ENCODE peak calls at places on chromosomes 11 and 22, in eight cellular contexts. One of them, this sample, is unnamed.

GRCh38 chr22:31084811-31085492 is 3.8 kb downstream of the SMTN start:
- DNase-seq in skeletal muscle cell: no peak
- DNase-seq in DMS153: no peak
- DNase-seq in H54: no peak
- DNase-seq in RPMI8226: peak
- DNase-seq in K562: peak
- DNase-seq in HS-27A: no peak
- DNase-seq in cardiac muscle cell: peak
- DNase-seq in this sample: peak

GRCh38 chr22:37887610-37888378 is 18.3 kb upstream of the MICALL1 start:
- DNase-seq in skeletal muscle cell: no peak
- DNase-seq in DMS153: no peak
- DNase-seq in H54: no peak
- DNase-seq in RPMI8226: no peak
- DNase-seq in K562: no peak
- DNase-seq in HS-27A: no peak
- DNase-seq in cardiac muscle cell: peak
- DNase-seq in this sample: no peak

GRCh38 chr22:38193580-38193979 is 8.2 kb upstream of the MAFF start:
- DNase-seq in skeletal muscle cell: no peak
- DNase-seq in DMS153: no peak
- DNase-seq in H54: no peak
- DNase-seq in RPMI8226: no peak
- DNase-seq in K562: no peak
- DNase-seq in HS-27A: no peak
- DNase-seq in cardiac muscle cell: no peak
- DNase-seq in this sample: no peak

GRCh38 chr11:45089251-45089650 is 57.2 kb upstream of the PRDM11 start:
- DNase-seq in skeletal muscle cell: peak
- DNase-seq in DMS153: no peak
- DNase-seq in H54: peak
- DNase-seq in RPMI8226: no peak
- DNase-seq in K562: no peak
- DNase-seq in HS-27A: peak
- DNase-seq in cardiac muscle cell: no peak
- DNase-seq in this sample: no peak

GRCh38 chr22:20542736-20543135 is 35.3 kb downstream of the MED15 start:
- DNase-seq in skeletal muscle cell: no peak
- DNase-seq in DMS153: no peak
- DNase-seq in H54: no peak
- DNase-seq in RPMI8226: no peak
- DNase-seq in K562: no peak
- DNase-seq in HS-27A: peak
- DNase-seq in cardiac muscle cell: no peak
- DNase-seq in this sample: no peak

GRCh38 chr11:57205046-57205671 is 23.4 kb downstream of the LRRC55 start:
- DNase-seq in skeletal muscle cell: no peak
- DNase-seq in DMS153: no peak
- DNase-seq in H54: no peak
- DNase-seq in RPMI8226: no peak
- DNase-seq in K562: no peak
- DNase-seq in HS-27A: no peak
- DNase-seq in cardiac muscle cell: no peak
- DNase-seq in this sample: no peak

GRCh38 chr11:120186799-120187591 is 23.8 kb upstream of the OAF start:
- DNase-seq in skeletal muscle cell: no peak
- DNase-seq in DMS153: no peak
- DNase-seq in H54: no peak
- DNase-seq in RPMI8226: no peak
- DNase-seq in K562: no peak
- DNase-seq in HS-27A: no peak
- DNase-seq in cardiac muscle cell: no peak
- DNase-seq in this sample: no peak

GRCh38 chr11:125401746-125402145 is 94.3 kb downstream of the FEZ1 start:
- DNase-seq in skeletal muscle cell: peak
- DNase-seq in DMS153: no peak
- DNase-seq in H54: no peak
- DNase-seq in RPMI8226: no peak
- DNase-seq in K562: no peak
- DNase-seq in HS-27A: no peak
- DNase-seq in cardiac muscle cell: peak
- DNase-seq in this sample: no peak

This sample was measured in HuH-7.5.